ENCODE peak calls at places on chromosomes 5 and 9, in six cellular contexts. One of them, this sample, is unnamed. For H3K4me1, the result is how much of the 10 kb centered on the place peaks cover.

GRCh38 chr5:61450880-61451279 is 118.8 kb downstream of the ZSWIM6 start:
- DNase-seq in HCT116: peak
- DNase-seq in K562: no peak
- DNase-seq in HepG2: no peak
- DNase-seq in GM12878: no peak
- DNase-seq in SK-N-SH: peak
- DNase-seq in this sample: peak

GRCh38 chr9:36826581-36826980 is 207.5 kb downstream of the PAX5 start:
- DNase-seq in HCT116: no peak
- DNase-seq in K562: no peak
- DNase-seq in HepG2: no peak
- DNase-seq in GM12878: no peak
- DNase-seq in SK-N-SH: no peak
- DNase-seq in this sample: no peak

GRCh38 chr5:115575167-115576070 is 26.9 kb downstream of the TICAM2 start:
- DNase-seq in HCT116: no peak
- DNase-seq in K562: no peak
- DNase-seq in HepG2: peak
- DNase-seq in GM12878: no peak
- DNase-seq in SK-N-SH: no peak
- DNase-seq in this sample: no peak

GRCh38 chr5:80874162-80874561 is 86.0 kb upstream of the RASGRF2 start:
- DNase-seq in HCT116: no peak
- DNase-seq in K562: no peak
- DNase-seq in HepG2: no peak
- DNase-seq in GM12878: no peak
- DNase-seq in SK-N-SH: peak
- DNase-seq in this sample: no peak

GRCh38 chr5:96655506-96655905 is 6.7 kb upstream of the CAST start:
- DNase-seq in HCT116: no peak
- DNase-seq in K562: no peak
- DNase-seq in HepG2: no peak
- DNase-seq in GM12878: no peak
- DNase-seq in SK-N-SH: no peak
- DNase-seq in this sample: no peak

GRCh38 chr9:114259800-114260523 is 62.9 kb upstream of the ORM1 start:
- DNase-seq in HCT116: no peak
- DNase-seq in K562: no peak
- DNase-seq in HepG2: no peak
- DNase-seq in GM12878: no peak
- DNase-seq in SK-N-SH: peak
- DNase-seq in this sample: no peak

GRCh38 chr5:105885266-105885665 is 1785.5 kb downstream of the EFNA5 start:
- DNase-seq in HCT116: no peak
- DNase-seq in K562: no peak
- DNase-seq in HepG2: no peak
- DNase-seq in GM12878: no peak
- DNase-seq in SK-N-SH: no peak
- DNase-seq in this sample: no peak

GRCh38 chr9:136143215-136144001 is 24.7 kb upstream of the TMEM250 start:
- DNase-seq in HCT116: no peak
- DNase-seq in K562: peak
- DNase-seq in HepG2: peak
- DNase-seq in GM12878: no peak
- DNase-seq in SK-N-SH: peak
- DNase-seq in this sample: no peak

GRCh38 chr5:27472000-27472763 is 433.8 kb upstream of the CDH9 start:
- DNase-seq in HCT116: no peak
- DNase-seq in K562: peak
- DNase-seq in HepG2: peak
- DNase-seq in GM12878: peak
- DNase-seq in SK-N-SH: peak
- DNase-seq in this sample: no peak

GRCh38 chr9:105877719-105878118 is 183.4 kb downstream of the TMEM38B start:
- DNase-seq in HCT116: no peak
- DNase-seq in K562: no peak
- DNase-seq in HepG2: no peak
- DNase-seq in GM12878: peak
- DNase-seq in SK-N-SH: no peak
- DNase-seq in this sample: no peak

GRCh38 chr9:18864516-18864915 is 168.5 kb downstream of the SAXO1 start:
- DNase-seq in HCT116: no peak
- DNase-seq in K562: no peak
- DNase-seq in HepG2: no peak
- DNase-seq in GM12878: no peak
- DNase-seq in SK-N-SH: no peak
- DNase-seq in this sample: no peak

GRCh38 chr9:36598281-36598680 is 25.6 kb downstream of the MELK start:
- DNase-seq in HCT116: no peak
- DNase-seq in K562: no peak
- DNase-seq in HepG2: no peak
- DNase-seq in GM12878: no peak
- DNase-seq in SK-N-SH: no peak
- DNase-seq in this sample: no peak

GRCh38 chr9:117138257-117138656 is 276.6 kb downstream of the ASTN2 start:
- DNase-seq in HCT116: no peak
- DNase-seq in K562: no peak
- DNase-seq in HepG2: no peak
- DNase-seq in GM12878: no peak
- DNase-seq in SK-N-SH: no peak
- DNase-seq in this sample: no peak

GRCh38 chr9:88236531-88237453 is 98.5 kb upstream of the SPATA31C2 start:
- DNase-seq in HCT116: no peak
- DNase-seq in K562: no peak
- DNase-seq in HepG2: no peak
- DNase-seq in GM12878: no peak
- DNase-seq in SK-N-SH: no peak
- DNase-seq in this sample: no peak

GRCh38 chr9:20984471-20984870 is 47.0 kb downstream of the HACD4 start:
- DNase-seq in HCT116: no peak
- DNase-seq in K562: no peak
- DNase-seq in HepG2: no peak
- DNase-seq in GM12878: no peak
- DNase-seq in SK-N-SH: no peak
- DNase-seq in this sample: no peak
- TF ChIP-seq REST in HCT116: no peak
- TF ChIP-seq REST in K562: no peak
- TF ChIP-seq REST in HepG2: no peak
- TF ChIP-seq REST in GM12878: no peak
- TF ChIP-seq REST in SK-N-SH: no peak
- TF ChIP-seq REST in this sample: no peak

DNA sequence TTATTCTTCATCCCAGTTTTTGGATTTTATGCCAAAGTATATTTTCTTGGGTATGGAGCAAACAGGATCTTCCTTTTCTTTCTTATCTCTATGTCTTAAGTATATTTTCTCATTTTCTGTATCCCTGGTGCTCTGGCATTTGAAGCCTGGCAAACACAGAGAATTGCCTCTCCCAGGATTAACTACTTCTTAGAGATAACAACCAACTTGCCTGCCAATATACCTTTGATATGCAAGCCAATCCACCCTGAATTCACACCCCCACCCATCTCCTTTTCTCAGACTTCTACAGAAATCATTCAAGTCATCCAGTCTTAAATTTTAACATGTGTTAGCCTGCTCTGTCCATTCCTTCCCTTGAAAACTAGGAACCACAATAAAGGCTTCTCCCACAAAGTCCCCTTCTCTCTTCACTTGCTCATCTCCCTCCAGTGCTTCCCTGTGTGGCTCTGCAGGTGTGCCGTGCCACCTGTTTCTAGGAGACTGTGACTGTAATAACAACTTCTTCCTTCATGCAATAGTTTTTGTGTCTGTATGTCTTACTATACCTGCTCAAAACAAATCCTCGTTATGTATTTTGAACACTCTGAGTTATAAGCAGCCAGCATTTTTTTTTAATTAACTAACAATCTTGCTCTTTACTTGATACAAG is 649.7 kb upstream of the RIOK2 start:
- DNase-seq in HCT116: no peak
- DNase-seq in K562: no peak
- DNase-seq in HepG2: no peak
- DNase-seq in GM12878: no peak
- DNase-seq in SK-N-SH: no peak
- DNase-seq in this sample: no peak
- H3K4me1 ChIP-seq in HCT116: under half
- H3K4me1 ChIP-seq in K562: under half
- H3K4me1 ChIP-seq in HepG2: under half
- H3K4me1 ChIP-seq in GM12878: under half
- H3K4me1 ChIP-seq in SK-N-SH: under half
- H3K4me1 ChIP-seq in this sample: under half

DNA sequence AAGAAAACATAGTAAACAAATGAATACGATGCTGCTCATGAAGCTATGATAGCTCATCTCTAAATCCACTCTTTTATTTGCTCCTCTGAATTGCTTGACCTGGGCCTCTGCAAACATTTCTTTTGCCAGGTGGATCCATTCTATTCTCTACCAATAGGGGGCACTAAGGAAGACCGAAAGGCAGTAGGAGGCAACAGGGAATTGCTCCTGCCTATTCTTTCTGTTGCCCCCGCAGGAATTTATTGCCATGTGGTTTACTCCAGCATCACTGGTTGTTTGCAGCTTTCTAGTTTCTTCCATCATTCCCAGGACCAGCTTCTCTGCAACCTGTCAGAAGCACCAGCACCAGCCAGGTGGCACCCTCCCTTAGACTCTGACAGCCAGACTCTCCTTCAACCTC is 5.3 kb downstream of the GAPT start:
- DNase-seq in HCT116: no peak
- DNase-seq in K562: no peak
- DNase-seq in HepG2: no peak
- DNase-seq in GM12878: no peak
- DNase-seq in SK-N-SH: no peak
- DNase-seq in this sample: no peak
- TF ChIP-seq SIN3A in HCT116: no peak
- TF ChIP-seq SIN3A in K562: no peak
- TF ChIP-seq SIN3A in HepG2: no peak
- TF ChIP-seq SIN3A in GM12878: no peak
- TF ChIP-seq SIN3A in SK-N-SH: no peak
- TF ChIP-seq SIN3A in this sample: no peak

GRCh38 chr9:95809686-95810085 is 65.8 kb upstream of the ERCC6L2 start:
- DNase-seq in HCT116: no peak
- DNase-seq in K562: no peak
- DNase-seq in HepG2: no peak
- DNase-seq in GM12878: no peak
- DNase-seq in SK-N-SH: no peak
- DNase-seq in this sample: no peak
- TF ChIP-seq REST in HCT116: no peak
- TF ChIP-seq REST in K562: no peak
- TF ChIP-seq REST in HepG2: no peak
- TF ChIP-seq REST in GM12878: no peak
- TF ChIP-seq REST in SK-N-SH: no peak
- TF ChIP-seq REST in this sample: no peak

GRCh38 chr5:135388860-135389435 is 10.1 kb downstream of the MACROH2A1 start:
- DNase-seq in HCT116: no peak
- DNase-seq in K562: no peak
- DNase-seq in HepG2: no peak
- DNase-seq in GM12878: no peak
- DNase-seq in SK-N-SH: no peak
- DNase-seq in this sample: no peak
- H3K4me1 ChIP-seq in HCT116: under half
- H3K4me1 ChIP-seq in K562: under half
- H3K4me1 ChIP-seq in HepG2: under half
- H3K4me1 ChIP-seq in GM12878: under half
- H3K4me1 ChIP-seq in SK-N-SH: under half
- H3K4me1 ChIP-seq in this sample: under half

GRCh38 chr5:10468256-10468655 is 26.6 kb downstream of the ROPN1L start:
- DNase-seq in HCT116: no peak
- DNase-seq in K562: no peak
- DNase-seq in HepG2: no peak
- DNase-seq in GM12878: no peak
- DNase-seq in SK-N-SH: no peak
- DNase-seq in this sample: no peak

GRCh38 chr5:10470669-10471068 is 29.0 kb downstream of the ROPN1L start:
- DNase-seq in HCT116: no peak
- DNase-seq in K562: no peak
- DNase-seq in HepG2: no peak
- DNase-seq in GM12878: no peak
- DNase-seq in SK-N-SH: no peak
- DNase-seq in this sample: no peak

GRCh38 chr5:10474521-10475075 is 32.9 kb downstream of the ROPN1L start:
- DNase-seq in HCT116: no peak
- DNase-seq in K562: no peak
- DNase-seq in HepG2: no peak
- DNase-seq in GM12878: no peak
- DNase-seq in SK-N-SH: no peak
- DNase-seq in this sample: no peak

GRCh38 chr5:10469253-10470030 is 27.8 kb downstream of the ROPN1L start:
- DNase-seq in HCT116: no peak
- DNase-seq in K562: no peak
- DNase-seq in HepG2: no peak
- DNase-seq in GM12878: no peak
- DNase-seq in SK-N-SH: no peak
- DNase-seq in this sample: no peak

DNA sequence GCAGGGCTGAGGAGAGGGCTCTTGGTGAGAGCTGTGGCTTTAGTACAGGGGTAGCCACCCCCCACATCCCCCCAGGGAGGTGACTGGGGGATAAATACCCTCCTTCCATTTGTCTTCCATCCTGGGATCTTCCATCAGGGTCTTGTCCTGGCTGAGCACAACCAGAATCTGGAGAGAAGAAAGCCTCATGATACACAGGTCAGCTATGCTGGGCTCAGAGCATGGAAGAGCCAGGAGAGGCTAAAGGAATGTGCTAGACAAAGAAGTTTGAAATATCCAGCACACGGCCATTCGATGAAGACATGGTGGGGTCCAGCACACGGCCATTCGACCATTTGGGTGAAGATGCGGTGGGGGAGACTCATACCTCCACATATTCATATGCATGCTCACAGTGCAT is 30.0 kb downstream of the ROPN1L start:
- DNase-seq in HCT116: no peak
- DNase-seq in K562: no peak
- DNase-seq in HepG2: no peak
- DNase-seq in GM12878: no peak
- DNase-seq in SK-N-SH: no peak
- DNase-seq in this sample: no peak
- TF ChIP-seq SIN3A in HCT116: no peak
- TF ChIP-seq SIN3A in K562: no peak
- TF ChIP-seq SIN3A in HepG2: no peak
- TF ChIP-seq SIN3A in GM12878: no peak
- TF ChIP-seq SIN3A in SK-N-SH: no peak
- TF ChIP-seq SIN3A in this sample: no peak

DNA sequence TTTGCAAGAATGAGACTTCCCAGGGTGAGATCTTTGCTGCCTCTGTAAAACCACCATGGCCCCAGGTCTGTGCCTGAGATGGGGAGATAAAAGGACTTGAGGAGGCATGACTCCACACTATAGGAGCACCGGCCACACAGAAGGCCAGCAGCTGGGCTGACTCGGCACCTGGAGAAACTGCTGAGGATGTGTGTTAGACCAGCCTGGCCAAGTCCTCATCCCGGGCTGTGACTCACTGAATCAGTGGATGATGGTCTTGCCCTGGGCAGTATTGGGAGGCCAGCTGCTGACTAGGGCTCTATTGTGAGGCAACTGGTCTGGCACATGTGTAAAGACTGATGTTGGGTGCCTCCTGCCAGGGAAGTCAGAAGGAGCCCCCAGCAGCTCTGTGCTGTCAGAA is 286.2 kb downstream of the ACTL7B start:
- DNase-seq in HCT116: no peak
- DNase-seq in K562: peak
- DNase-seq in HepG2: no peak
- DNase-seq in GM12878: no peak
- DNase-seq in SK-N-SH: no peak
- DNase-seq in this sample: no peak
- TF ChIP-seq REST in HCT116: no peak
- TF ChIP-seq REST in K562: no peak
- TF ChIP-seq REST in HepG2: no peak
- TF ChIP-seq REST in GM12878: no peak
- TF ChIP-seq REST in SK-N-SH: no peak
- TF ChIP-seq REST in this sample: no peak

GRCh38 chr9:71762900-71763653 is 5.2 kb downstream of the CEMIP2 start:
- DNase-seq in HCT116: no peak
- DNase-seq in K562: no peak
- DNase-seq in HepG2: peak
- DNase-seq in GM12878: no peak
- DNase-seq in SK-N-SH: no peak
- DNase-seq in this sample: no peak
- H3K4me1 ChIP-seq in HCT116: half or more
- H3K4me1 ChIP-seq in K562: under half
- H3K4me1 ChIP-seq in HepG2: half or more
- H3K4me1 ChIP-seq in GM12878: under half
- H3K4me1 ChIP-seq in SK-N-SH: under half
- H3K4me1 ChIP-seq in this sample: under half

This sample was measured in Panc1.